ENCODE peak calls at places on chromosomes 12 and 14, in four cellular contexts. B, E, O and Z are unnamed samples. For H3K9me3 and H3K4me1, the result is how much of the 10 kb centered on the place peaks cover.

GRCh38 chr14:80850197-80850814 is 91.2 kb downstream of the CEP128 start:
- DNase-seq in B (no peak), E (no peak), O (peak), Z (no peak)

GRCh38 chr12:2358986-2359658 is 306.3 kb downstream of the CACNA1C start:
- DNase-seq in B (no peak), E (no peak), O (no peak), Z (no peak)

GRCh38 chr14:66490143-66491111 is 4.3 kb downstream of the CCDC196 start:
- DNase-seq in B (no peak), E (no peak), O (no peak), Z (no peak)

GRCh38 chr12:97425802-97426484 is 36.7 kb upstream of the RMST start:
- DNase-seq in B (no peak), E (no peak), O (no peak), Z (no peak)

GRCh38 chr12:11714626-11715025 is 65.2 kb downstream of the ETV6 start:
- DNase-seq in B (no peak), E (no peak), O (no peak), Z (no peak)

GRCh38 chr12:56160160-56160763 is 2.1 kb downstream of the MYL6 start:
- DNase-seq in B (no peak), E (no peak), O (no peak), Z (peak)

GRCh38 chr14:47389520-47389919 is 285.9 kb downstream of the MDGA2 start:
- DNase-seq in B (no peak), E (no peak), O (no peak), Z (no peak)

GRCh38 chr14:81172881-81173280 is 47.9 kb downstream of the GTF2A1 start:
- DNase-seq in B (no peak), E (no peak), O (no peak), Z (no peak)

GRCh38 chr12:82876075-82876474 is 189.4 kb downstream of the TMTC2 start:
- DNase-seq in B (no peak), E (no peak), O (no peak), Z (no peak)

GRCh38 chr12:124915249-124916236 is 1.1 kb upstream of the UBC start:
- DNase-seq in B (no peak), E (peak), O (peak), Z (no peak)

GRCh38 chr14:81132492-81132891 is 88.3 kb downstream of the GTF2A1 start:
- DNase-seq in B (no peak), E (no peak), O (no peak), Z (no peak)

GRCh38 chr12:64566122-64566521 is 44.2 kb upstream of the RASSF3 start:
- DNase-seq in B (no peak), E (no peak), O (no peak), Z (no peak)

GRCh38 chr14:81138429-81138828 is 82.3 kb downstream of the GTF2A1 start:
- DNase-seq in B (no peak), E (no peak), O (no peak), Z (no peak)

GRCh38 chr12:19953734-19954133 is 414.6 kb upstream of the PDE3A start:
- DNase-seq in B (no peak), E (no peak), O (no peak), Z (no peak)
- H3K9me3 ChIP-seq in B (under half), E (under half), O (under half), Z (under half)

DNA sequence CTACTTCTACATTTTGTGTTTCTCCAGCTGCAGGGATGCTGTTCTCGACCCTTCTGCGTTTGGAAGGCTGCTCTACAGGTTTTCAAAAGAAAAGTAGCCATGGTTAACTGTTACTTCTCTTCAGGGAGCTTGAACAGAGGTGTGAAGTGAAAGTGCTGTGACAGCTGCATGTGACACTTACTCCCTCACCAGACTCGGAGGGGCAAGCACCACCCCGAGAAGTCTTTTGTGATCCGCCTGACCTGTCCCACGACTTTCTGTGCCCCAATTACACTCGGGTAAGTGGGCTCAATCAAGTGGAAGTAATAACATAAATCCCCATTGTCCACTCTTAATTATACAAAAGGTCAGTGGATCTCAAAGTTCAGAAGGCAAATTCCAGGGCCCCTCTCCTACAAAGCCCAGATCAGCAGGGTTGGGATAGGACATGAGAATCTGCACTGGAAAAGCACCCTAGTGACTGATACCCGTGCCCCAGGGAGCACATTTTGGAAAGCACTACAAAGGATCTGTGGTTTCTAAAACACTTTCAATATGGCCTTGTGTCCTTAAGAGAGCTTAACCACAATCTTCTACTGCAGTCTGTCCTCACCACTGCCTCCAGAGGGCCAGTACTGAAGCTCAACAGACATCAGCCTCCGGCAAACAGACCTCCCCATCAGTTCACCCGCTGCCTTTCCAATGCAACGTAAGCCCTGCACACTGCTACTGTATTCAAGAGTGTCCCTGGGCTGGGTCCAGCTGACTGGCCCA is 11.6 kb downstream of the FICD start:
- DNase-seq in B (no peak), E (no peak), O (no peak), Z (no peak)
- H3K27ac ChIP-seq in B (no peak), E (no peak), O (no peak), Z (no peak)

DNA sequence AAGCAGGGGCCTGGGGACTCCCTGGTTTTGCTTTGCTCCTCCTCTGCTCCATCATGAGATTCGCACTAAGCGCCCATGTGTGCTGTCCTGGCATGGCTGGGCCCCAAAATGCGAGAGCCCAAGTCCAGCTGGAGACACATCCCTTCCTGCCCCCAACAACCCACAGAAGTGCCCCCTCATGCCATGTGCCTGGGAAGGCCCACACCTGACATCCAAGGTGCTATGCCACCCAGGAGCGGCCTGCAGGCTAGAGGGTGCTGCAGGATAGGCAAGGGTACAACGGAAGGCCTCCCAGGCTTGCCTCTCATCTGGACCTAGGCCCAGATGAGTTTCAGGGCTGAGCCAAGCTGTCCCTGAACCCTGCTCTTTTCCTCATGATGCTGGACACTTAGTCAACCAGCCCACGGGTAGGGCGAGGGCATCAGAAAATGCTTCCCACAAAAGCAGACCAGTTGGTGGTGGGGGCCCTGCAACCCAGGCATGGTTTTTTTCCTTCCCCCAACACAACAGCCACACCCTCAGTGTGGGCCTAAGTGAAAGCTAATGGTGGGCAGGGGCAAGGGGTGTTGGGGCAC is 13.2 kb upstream of the KRT80 start:
- DNase-seq in B (no peak), E (no peak), O (no peak), Z (no peak)
- H3K4me1 ChIP-seq in B (under half), E (under half), O (under half), Z (under half)

GRCh38 chr12:65823481-65824313 is 586 bp upstream of the HMGA2 start:
- DNase-seq in B (peak), E (no peak), O (no peak), Z (no peak)

GRCh38 chr12:65826513-65827171 is 2.4 kb downstream of the HMGA2 start:
- DNase-seq in B (no peak), E (no peak), O (no peak), Z (no peak)

GRCh38 chr12:65825573-65826512 is 1.6 kb downstream of the HMGA2 start:
- DNase-seq in B (peak), E (peak), O (no peak), Z (no peak)

GRCh38 chr12:65824314-65824563 is at the start of gene HMGA2:
- DNase-seq in B (peak), E (no peak), O (no peak), Z (no peak)

DNA sequence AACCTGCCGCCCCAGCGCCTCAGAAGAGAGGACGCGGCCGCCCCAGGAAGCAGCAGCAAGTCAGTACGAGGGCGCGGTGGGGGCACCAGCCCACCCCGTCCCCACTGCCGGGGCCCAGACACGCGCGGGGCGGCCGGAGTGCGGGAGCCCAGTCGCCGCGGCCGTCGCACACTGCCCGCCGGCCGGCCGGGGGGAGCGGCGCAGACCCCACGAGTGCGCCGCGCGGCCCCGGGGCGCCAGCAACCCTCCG is 965 bp downstream of the HMGA2 start:
- DNase-seq in B (no peak), E (no peak), O (no peak), Z (no peak)
- H3K9me3 ChIP-seq in B (under half), E (under half), O (under half), Z (under half)

DNA sequence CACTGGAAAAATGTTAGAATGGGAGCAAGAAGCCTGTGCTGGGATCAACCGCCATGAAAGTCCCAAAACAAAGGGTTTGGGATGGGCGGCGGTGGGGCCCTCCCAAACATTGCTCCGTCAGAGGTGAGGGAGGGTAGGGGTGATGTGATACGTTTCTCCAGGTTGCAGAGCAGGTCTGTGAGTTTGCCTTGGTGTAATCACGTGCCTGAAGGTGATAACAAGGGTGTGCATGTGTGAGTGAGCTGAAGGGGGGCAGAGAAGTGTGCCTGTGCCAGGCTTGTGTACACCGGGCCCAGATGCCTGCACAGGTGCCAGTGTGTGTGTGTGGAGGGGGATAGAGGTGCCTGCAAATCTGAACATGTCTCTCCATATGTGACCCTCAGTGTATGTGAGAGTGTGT is 55.8 kb downstream of the SMUG1 start:
- DNase-seq in B (no peak), E (no peak), O (no peak), Z (no peak)
- H3K27ac ChIP-seq in B (no peak), E (no peak), O (no peak), Z (no peak)

DNA sequence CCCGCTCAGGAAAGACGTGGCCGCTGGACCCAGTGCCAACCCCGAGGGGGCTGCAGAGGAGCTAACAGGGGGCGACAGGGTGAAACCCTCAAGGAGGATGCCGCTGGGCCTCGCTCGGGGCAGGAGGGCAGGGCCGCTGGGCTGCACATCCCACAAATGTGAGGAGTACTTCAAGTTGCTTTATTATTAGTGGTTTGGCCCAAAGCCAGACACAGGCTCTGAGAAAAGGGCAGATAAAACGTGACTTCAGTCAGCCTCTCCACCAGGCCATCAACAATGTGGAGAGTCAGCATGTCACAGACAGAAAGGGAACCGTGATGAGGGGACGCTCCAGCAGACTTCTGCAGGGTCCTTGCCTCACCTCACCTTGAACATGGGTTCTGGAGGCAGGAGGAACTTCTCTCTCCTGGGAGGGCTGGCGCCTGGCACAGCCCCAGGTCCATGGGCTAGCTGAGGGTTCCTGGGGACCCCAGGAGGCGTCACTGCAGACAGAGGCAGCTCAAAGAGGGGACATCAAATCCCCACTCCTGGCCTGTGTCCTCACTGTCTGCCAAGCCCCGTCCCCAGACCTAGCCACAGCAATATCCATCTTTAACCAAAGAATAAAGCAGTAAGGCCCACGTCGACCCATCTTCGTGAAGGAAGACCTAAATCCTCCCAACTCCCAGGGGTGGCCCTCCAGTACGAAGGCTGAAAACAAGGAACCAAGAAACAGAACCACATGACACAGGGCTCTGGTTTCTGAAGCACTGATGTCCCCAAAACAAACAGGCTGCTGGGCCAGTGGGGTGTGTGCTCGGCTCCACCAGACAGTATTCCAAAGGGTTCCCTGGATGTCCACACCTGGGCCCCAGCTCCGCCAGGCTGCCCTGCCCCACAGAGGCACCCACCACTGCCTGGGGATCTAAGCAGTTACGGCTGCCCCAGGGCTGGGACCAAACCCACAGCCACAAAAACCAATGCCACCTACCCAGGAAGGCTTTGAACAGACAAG is 35.1 kb downstream of the CCDC85C start:
- DNase-seq in B (peak), E (peak), O (no peak), Z (no peak)
- H3K4me1 ChIP-seq in B (under half), E (half or more), O (half or more), Z (under half)

GRCh38 chr12:37548266-37548805 is 768.2 kb upstream of the ALG10B start:
- DNase-seq in B (no peak), E (no peak), O (no peak), Z (no peak)
- H3K9me3 ChIP-seq in B (under half), E (under half), O (under half), Z (under half)